ENCODE peak calls at places on chromosomes 11 and 22, in four cellular contexts. C is RKO, H is AG09319, X is C1 segment of cervical spinal cord. G is an unnamed sample.

GRCh38 chr22:42022162-42022847 is 23.7 kb downstream of the WBP2NL start:
- DNase-seq in X (no peak), H (no peak), C (no peak), G (no peak)

GRCh38 chr11:123659311-123659710 is 4.9 kb upstream of the SCN3B start:
- DNase-seq in H (no peak), X (no peak), C (no peak), G (no peak)

GRCh38 chr11:71285111-71285510 is 32.7 kb upstream of the SHANK2 start:
- DNase-seq in C (no peak), H (no peak), X (no peak), G (no peak)

GRCh38 chr11:120881591-120881990 is 142.3 kb upstream of the TBCEL start:
- DNase-seq in X (no peak), C (no peak), H (no peak), G (no peak)

GRCh38 chr22:46537946-46538815 is 761 bp upstream of the CELSR1 start:
- DNase-seq in H (no peak), X (no peak), C (no peak), G (peak)

GRCh38 chr11:9651899-9652748 is 11.8 kb upstream of the SWAP70 start:
- DNase-seq in C (no peak), X (no peak), H (no peak), G (no peak)

GRCh38 chr22:23754980-23755636 is 883 bp upstream of the VPREB3 start:
- DNase-seq in H (no peak), X (no peak), C (no peak), G (no peak)

GRCh38 chr11:33234397-33235168 is 22.6 kb upstream of the HIPK3 start:
- DNase-seq in H (no peak), C (no peak), X (no peak), G (no peak)

GRCh38 chr11:69048056-69048717 is 545 bp upstream of the TPCN2 start:
- DNase-seq in H (no peak), C (peak), X (no peak), G (no peak)

GRCh38 chr11:22787565-22788162 is 41.9 kb downstream of the SVIP start:
- DNase-seq in H (no peak), X (no peak), C (peak), G (peak)

GRCh38 chr11:66363805-66364535 is 7.6 kb downstream of the SLC29A2 start:
- DNase-seq in H (no peak), X (no peak), C (no peak), G (peak)

GRCh38 chr11:61930936-61931335 is 13.6 kb upstream of the RAB3IL1 start:
- DNase-seq in X (no peak), C (no peak), H (no peak), G (no peak)

GRCh38 chr11:17601206-17602075 is 54.4 kb downstream of the OTOG start:
- DNase-seq in X (no peak), H (no peak), C (no peak), G (no peak)